ENCODE peak calls at places on chromosomes 7 and 10, in ten cellular contexts. R is heart left ventricle, Y is stomach, A is aorta, X is foreskin keratinocyte, V is A549, O is kidney, I is thoracic aorta, S is endothelial cell of umbilical vein, Z is body of pancreas. J is an unnamed sample.

GRCh38 chr10:116808706-116809105 is 40.6 kb upstream of the ENO4 start:
- DNase-seq in A (no peak), X (no peak), I (no peak), Y (no peak), V (no peak), O (no peak), Z (no peak), R (no peak), S (no peak), J (no peak)

GRCh38 chr10:69351589-69351988 is 65.1 kb downstream of the TACR2 start:
- DNase-seq in V (no peak), R (no peak), O (no peak), S (no peak), X (no peak), A (no peak), I (no peak), Y (no peak), Z (no peak), J (no peak)

GRCh38 chr10:132293416-132294195 is 14.1 kb downstream of the STK32C start:
- DNase-seq in X (no peak), R (no peak), S (no peak), Z (no peak), I (no peak), V (no peak), A (peak; percentile 39), O (peak; percentile 60), Y (no peak), J (no peak)

GRCh38 chr10:93746844-93747284 is 10.9 kb upstream of the LGI1 start:
- DNase-seq in I (no peak), S (peak; percentile 2), O (no peak), V (peak; percentile 59), X (peak; percentile 98), R (no peak), A (peak; percentile 61), Y (no peak), Z (no peak), J (no peak)

GRCh38 chr10:86964847-86965190 is 3.5 kb upstream of the ADIRF start:
- DNase-seq in Z (no peak), A (no peak), I (no peak), S (no peak), V (no peak), X (no peak), O (no peak), Y (no peak), R (no peak), J (peak; percentile 84)

GRCh38 chr10:107915277-107915634 is 750.8 kb upstream of the SORCS1 start:
- DNase-seq in X (peak; percentile 18), A (no peak), V (peak; percentile 1), Y (no peak), R (no peak), Z (peak; percentile 19), S (no peak), O (no peak), I (no peak), J (no peak)

GRCh38 chr7:121755818-121756501 is 117.0 kb upstream of the PTPRZ1 start:
- DNase-seq in V (no peak), X (no peak), A (no peak), O (no peak), S (no peak), Z (peak; percentile 3), I (no peak), Y (peak; percentile 49), R (no peak), J (no peak)

GRCh38 chr10:106711313-106711906 is 453.1 kb downstream of the SORCS1 start:
- DNase-seq in V (peak; percentile 48), S (no peak), I (no peak), O (no peak), Y (peak; percentile 36), X (no peak), Z (peak; percentile 46), A (no peak), R (no peak), J (no peak)

GRCh38 chr10:44828515-44829142 is 82.5 kb upstream of the TMEM72 start:
- DNase-seq in Z (no peak), Y (no peak), I (no peak), S (no peak), X (no peak), R (peak; percentile 81), O (no peak), A (no peak), V (no peak), J (no peak)
- H3K4me1 ChIP-seq in Z (no peaks in the 10 kb centered on the region), Y (no peaks in the 10 kb centered on the region), I (no peaks in the 10 kb centered on the region), S (no peaks in the 10 kb centered on the region), X (peaks cover 9% of the 10 kb centered on the region), R (peaks cover 10% of the 10 kb centered on the region), O (no peaks in the 10 kb centered on the region), A (no peaks in the 10 kb centered on the region), V (no peaks in the 10 kb centered on the region), J (peaks cover 6% of the 10 kb centered on the region)

GRCh38 chr7:112930787-112931186 is 140.6 kb upstream of the TMEM168 start:
- DNase-seq in X (peak; percentile 39), R (no peak), Y (no peak), I (no peak), Z (no peak), O (no peak), V (no peak), A (no peak), S (no peak), J (no peak)
- H3K4me1 ChIP-seq in X (no peaks in the 10 kb centered on the region), R (peaks cover 21% of the 10 kb centered on the region), Y (no peaks in the 10 kb centered on the region), I (peaks cover 5% of the 10 kb centered on the region), Z (peaks cover 15% of the 10 kb centered on the region), O (no peaks in the 10 kb centered on the region), V (peaks cover 3% of the 10 kb centered on the region), A (no peaks in the 10 kb centered on the region), S (no peaks in the 10 kb centered on the region), J (peaks cover 28% of the 10 kb centered on the region)

GRCh38 chr10:101226888-101227736 is 2.2 kb downstream of the LBX1 start:
- DNase-seq in Y (no peak), I (no peak), Z (no peak), S (no peak), A (no peak), V (no peak), X (no peak), O (no peak), R (no peak), J (no peak)
- H3K4me1 ChIP-seq in Y (peaks cover 78% of the 10 kb centered on the region), I (peaks cover 75% of the 10 kb centered on the region), Z (peaks cover 76% of the 10 kb centered on the region), S (no peaks in the 10 kb centered on the region), A (no peaks in the 10 kb centered on the region), V (peaks cover 4% of the 10 kb centered on the region), X (peaks cover 6% of the 10 kb centered on the region), O (no peaks in the 10 kb centered on the region), R (peaks cover 62% of the 10 kb centered on the region), J (peaks cover 80% of the 10 kb centered on the region)

GRCh38 chr7:150560486-150560885 is 6.7 kb upstream of the GIMAP4 start:
- DNase-seq in I (no peak), S (no peak), O (no peak), Y (no peak), X (no peak), A (no peak), R (no peak), Z (no peak), V (no peak), J (no peak)

GRCh38 chr7:150553163-150553562 is 14.0 kb upstream of the GIMAP4 start:
- DNase-seq in A (no peak), O (no peak), V (no peak), R (no peak), I (no peak), Z (no peak), S (no peak), Y (no peak), X (no peak), J (no peak)

GRCh38 chr7:150556521-150557138 is 10.6 kb upstream of the GIMAP4 start:
- DNase-seq in Y (no peak), A (no peak), V (no peak), X (no peak), I (no peak), O (no peak), S (peak; percentile 14), Z (no peak), R (no peak), J (no peak)
- H3K4me1 ChIP-seq in Y (no peaks in the 10 kb centered on the region), A (no peaks in the 10 kb centered on the region), V (no peaks in the 10 kb centered on the region), X (no peaks in the 10 kb centered on the region), I (no peaks in the 10 kb centered on the region), O (no peaks in the 10 kb centered on the region), S (peaks cover 6% of the 10 kb centered on the region), Z (no peaks in the 10 kb centered on the region), R (no peaks in the 10 kb centered on the region), J (no peaks in the 10 kb centered on the region)

GRCh38 chr7:44381494-44382220 is 56.3 kb upstream of the CAMK2B start:
- DNase-seq in I (no peak), Y (peak; percentile 10), V (no peak), X (no peak), A (no peak), O (peak; percentile 32), S (no peak), Z (no peak), R (peak; percentile 3), J (peak; percentile 87)
- H3K4me1 ChIP-seq in I (peaks cover 47% of the 10 kb centered on the region), Y (no peaks in the 10 kb centered on the region), V (peaks cover 14% of the 10 kb centered on the region), X (peaks cover 17% of the 10 kb centered on the region), A (no peaks in the 10 kb centered on the region), O (no peaks in the 10 kb centered on the region), S (peaks cover 69% of the 10 kb centered on the region), Z (no peaks in the 10 kb centered on the region), R (peaks cover 10% of the 10 kb centered on the region), J (no peaks in the 10 kb centered on the region)

GRCh38 chr7:44978511-44979366 is at the start of gene MYO1G:
- DNase-seq in Y (peak; percentile 51), S (no peak), V (no peak), O (peak; percentile 86), R (peak; percentile 29), I (no peak), A (peak; percentile 79), X (no peak), Z (peak; percentile 67), J (no peak)
- H3K4me1 ChIP-seq in Y (no peaks in the 10 kb centered on the region), S (peaks cover 1% of the 10 kb centered on the region), V (peaks cover 21% of the 10 kb centered on the region), O (no peaks in the 10 kb centered on the region), R (peaks cover 3% of the 10 kb centered on the region), I (peaks cover 17% of the 10 kb centered on the region), A (no peaks in the 10 kb centered on the region), X (peaks cover 15% of the 10 kb centered on the region), Z (peaks cover 5% of the 10 kb centered on the region), J (peaks cover 21% of the 10 kb centered on the region)

J was measured in vagina.